ENCODE peak calls at places on chromosome 19, in four cellular contexts. One of them, this sample, is unnamed.

GRCh38 chr19:19464339-19465098 is 50.8 kb downstream of the TSSK6 start:
- DNase-seq in A549: no peak
- DNase-seq in endothelial cell of umbilical vein: peak
- DNase-seq in K562: no peak
- DNase-seq in this sample: no peak

GRCh38 chr19:45884682-45885555 is 1.0 kb downstream of the IRF2BP1 start:
- DNase-seq in A549: no peak
- DNase-seq in endothelial cell of umbilical vein: no peak
- DNase-seq in K562: peak
- DNase-seq in this sample: no peak

GRCh38 chr19:41821003-41821735 is 23.3 kb downstream of the LYPD4 start:
- DNase-seq in A549: peak
- DNase-seq in endothelial cell of umbilical vein: peak
- DNase-seq in K562: peak
- DNase-seq in this sample: peak

GRCh38 chr19:56217039-56217949 is 15.2 kb downstream of the ZSCAN5C start:
- DNase-seq in A549: no peak
- DNase-seq in endothelial cell of umbilical vein: peak
- DNase-seq in K562: no peak
- DNase-seq in this sample: no peak

GRCh38 chr19:3411636-3412035 is 45.3 kb downstream of the NFIC start:
- DNase-seq in A549: no peak
- DNase-seq in endothelial cell of umbilical vein: no peak
- DNase-seq in K562: peak
- DNase-seq in this sample: peak

GRCh38 chr19:13057147-13057572 is 45.5 kb downstream of the LYL1 start:
- DNase-seq in A549: no peak
- DNase-seq in endothelial cell of umbilical vein: peak
- DNase-seq in K562: no peak
- DNase-seq in this sample: peak

GRCh38 chr19:50902640-50903039 is 8.6 kb downstream of the KLK4 start:
- DNase-seq in A549: no peak
- DNase-seq in endothelial cell of umbilical vein: no peak
- DNase-seq in K562: no peak
- DNase-seq in this sample: no peak

GRCh38 chr19:18951721-18952281 is 10.8 kb upstream of the HOMER3 start:
- DNase-seq in A549: no peak
- DNase-seq in endothelial cell of umbilical vein: peak
- DNase-seq in K562: no peak
- DNase-seq in this sample: no peak

GRCh38 chr19:30696514-30696913 is 324.3 kb downstream of the ZNF536 start:
- DNase-seq in A549: peak
- DNase-seq in endothelial cell of umbilical vein: no peak
- DNase-seq in K562: peak
- DNase-seq in this sample: no peak

GRCh38 chr19:40416918-40417713 is 3.9 kb upstream of the PRX start:
- DNase-seq in A549: no peak
- DNase-seq in endothelial cell of umbilical vein: no peak
- DNase-seq in K562: peak
- DNase-seq in this sample: peak

GRCh38 chr19:28148554-28148953 is 1064.4 kb downstream of the UQCRFS1 start:
- DNase-seq in A549: no peak
- DNase-seq in endothelial cell of umbilical vein: no peak
- DNase-seq in K562: no peak
- DNase-seq in this sample: no peak

GRCh38 chr19:3608750-3609322 is 2.2 kb upstream of the TBXA2R start:
- DNase-seq in A549: no peak
- DNase-seq in endothelial cell of umbilical vein: peak
- DNase-seq in K562: peak
- DNase-seq in this sample: no peak

GRCh38 chr19:45640849-45641273 is 1.7 kb upstream of the EML2 start:
- DNase-seq in A549: no peak
- DNase-seq in endothelial cell of umbilical vein: no peak
- DNase-seq in K562: peak
- DNase-seq in this sample: peak

GRCh38 chr19:49591731-49592485 is 926 bp downstream of the PRR12 start:
- DNase-seq in A549: peak
- DNase-seq in endothelial cell of umbilical vein: peak
- DNase-seq in K562: peak
- DNase-seq in this sample: no peak

GRCh38 chr19:50944795-50945194 is 8.0 kb downstream of the KLK5 start:
- DNase-seq in A549: no peak
- DNase-seq in endothelial cell of umbilical vein: no peak
- DNase-seq in K562: no peak
- DNase-seq in this sample: no peak

GRCh38 chr19:33241530-33242101 is 16.0 kb upstream of the SLC7A10 start:
- DNase-seq in A549: no peak
- DNase-seq in endothelial cell of umbilical vein: peak
- DNase-seq in K562: peak
- DNase-seq in this sample: no peak

GRCh38 chr19:30330266-30330665 is 41.9 kb upstream of the ZNF536 start:
- DNase-seq in A549: no peak
- DNase-seq in endothelial cell of umbilical vein: no peak
- DNase-seq in K562: no peak
- DNase-seq in this sample: no peak

DNA sequence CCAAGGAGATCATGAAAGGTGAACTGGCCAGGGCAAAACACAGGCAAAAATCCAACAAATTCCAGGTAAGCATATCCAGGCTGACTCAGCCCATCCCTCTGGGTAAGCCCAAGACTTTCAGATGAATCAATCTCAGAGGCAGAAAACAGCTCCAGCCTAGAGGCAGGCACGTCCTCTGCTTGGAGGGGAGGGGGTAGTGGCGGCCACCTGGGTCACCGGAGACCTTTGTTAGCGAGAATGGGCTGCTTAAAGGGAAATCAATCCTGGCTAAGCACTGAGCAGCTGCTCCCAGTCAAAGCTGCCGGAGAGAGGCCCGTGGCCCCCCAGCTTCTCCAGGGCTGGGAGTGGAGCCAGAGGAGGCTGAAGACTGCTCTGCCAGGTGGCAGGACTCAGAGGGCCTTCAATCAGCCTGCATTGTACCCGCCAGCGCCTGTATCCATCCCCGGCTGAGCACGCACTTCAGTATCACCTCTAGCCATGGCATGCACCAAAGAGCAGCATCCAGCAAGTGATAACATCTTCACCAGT is 48.2 kb downstream of the PIN1 start:
- DNase-seq in A549: no peak
- DNase-seq in endothelial cell of umbilical vein: no peak
- DNase-seq in K562: no peak
- DNase-seq in this sample: no peak
- TF ChIP-seq MYC in A549: no peak
- TF ChIP-seq MYC in endothelial cell of umbilical vein: no peak
- TF ChIP-seq MYC in K562: no peak
- TF ChIP-seq MYC in this sample: no peak

GRCh38 chr19:750640-751423 is at the start of gene MISP:
- DNase-seq in A549: peak
- DNase-seq in endothelial cell of umbilical vein: no peak
- DNase-seq in K562: peak
- DNase-seq in this sample: no peak

GRCh38 chr19:749811-750210 is 1.1 kb upstream of the MISP start:
- DNase-seq in A549: no peak
- DNase-seq in endothelial cell of umbilical vein: no peak
- DNase-seq in K562: no peak
- DNase-seq in this sample: no peak

GRCh38 chr19:754530-754929 is 3.6 kb downstream of the MISP start:
- DNase-seq in A549: no peak
- DNase-seq in endothelial cell of umbilical vein: no peak
- DNase-seq in K562: no peak
- DNase-seq in this sample: no peak

GRCh38 chr19:752652-753517 is 2.0 kb downstream of the MISP start:
- DNase-seq in A549: peak
- DNase-seq in endothelial cell of umbilical vein: no peak
- DNase-seq in K562: no peak
- DNase-seq in this sample: peak

GRCh38 chr19:751501-752341 is 809 bp downstream of the MISP start:
- DNase-seq in A549: peak
- DNase-seq in endothelial cell of umbilical vein: no peak
- DNase-seq in K562: peak
- DNase-seq in this sample: peak
- TF ChIP-seq JUN in A549: peak
- TF ChIP-seq JUN in endothelial cell of umbilical vein: no peak
- TF ChIP-seq JUN in K562: no peak
- TF ChIP-seq JUN in this sample: no peak

GRCh38 chr19:16628984-16629691 is 1.1 kb upstream of the MED26 start:
- DNase-seq in A549: no peak
- DNase-seq in endothelial cell of umbilical vein: peak
- DNase-seq in K562: no peak
- DNase-seq in this sample: no peak

GRCh38 chr19:16627928-16628182 is 149 bp downstream of the MED26 start:
- DNase-seq in A549: no peak
- DNase-seq in endothelial cell of umbilical vein: no peak
- DNase-seq in K562: no peak
- DNase-seq in this sample: no peak

GRCh38 chr19:16626796-16627193 is 1.2 kb downstream of the MED26 start:
- DNase-seq in A549: no peak
- DNase-seq in endothelial cell of umbilical vein: no peak
- DNase-seq in K562: no peak
- DNase-seq in this sample: no peak

GRCh38 chr19:16628183-16628983 is at the start of gene MED26:
- DNase-seq in A549: peak
- DNase-seq in endothelial cell of umbilical vein: peak
- DNase-seq in K562: peak
- DNase-seq in this sample: peak

DNA sequence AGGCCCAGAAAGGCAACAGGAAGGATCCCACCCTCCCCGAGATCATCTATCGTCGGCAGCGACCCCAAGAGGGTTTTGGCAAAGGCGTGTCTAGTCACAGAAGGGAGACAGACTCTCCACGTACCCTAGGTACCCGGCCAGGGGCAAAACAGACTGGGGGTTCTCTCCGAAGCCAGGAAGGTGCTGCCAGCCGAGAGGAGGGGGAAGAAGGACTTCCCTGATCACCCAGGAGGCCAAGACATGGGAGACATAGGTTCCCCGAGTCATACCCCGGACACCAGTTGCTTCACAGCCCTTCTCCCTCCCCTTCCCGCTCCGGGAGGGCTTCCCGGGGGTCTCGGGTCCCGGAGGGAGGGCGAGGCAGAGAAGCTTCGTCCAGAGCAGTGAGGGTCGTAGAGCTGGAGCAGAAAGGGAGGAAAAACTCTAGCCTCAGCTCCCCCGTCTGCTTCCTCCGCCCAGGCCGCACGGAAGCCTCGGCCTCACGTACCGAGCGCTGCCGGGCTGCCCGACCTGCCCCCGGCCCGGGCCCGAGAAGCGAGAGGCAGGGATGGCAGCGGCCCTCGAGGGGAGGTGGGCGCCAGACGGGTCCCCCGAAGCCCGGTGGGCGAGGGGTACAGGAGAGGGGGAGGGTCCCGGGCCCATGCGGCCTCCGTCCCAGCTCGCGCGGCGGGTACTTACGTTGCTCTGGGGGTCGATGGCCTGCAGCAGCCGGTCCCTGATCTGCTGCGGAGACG is 643 bp downstream of the MED26 start:
- DNase-seq in A549: peak
- DNase-seq in endothelial cell of umbilical vein: peak
- DNase-seq in K562: no peak
- DNase-seq in this sample: peak
- TF ChIP-seq MYC in A549: no peak
- TF ChIP-seq MYC in endothelial cell of umbilical vein: no peak
- TF ChIP-seq MYC in K562: no peak
- TF ChIP-seq MYC in this sample: no peak

DNA sequence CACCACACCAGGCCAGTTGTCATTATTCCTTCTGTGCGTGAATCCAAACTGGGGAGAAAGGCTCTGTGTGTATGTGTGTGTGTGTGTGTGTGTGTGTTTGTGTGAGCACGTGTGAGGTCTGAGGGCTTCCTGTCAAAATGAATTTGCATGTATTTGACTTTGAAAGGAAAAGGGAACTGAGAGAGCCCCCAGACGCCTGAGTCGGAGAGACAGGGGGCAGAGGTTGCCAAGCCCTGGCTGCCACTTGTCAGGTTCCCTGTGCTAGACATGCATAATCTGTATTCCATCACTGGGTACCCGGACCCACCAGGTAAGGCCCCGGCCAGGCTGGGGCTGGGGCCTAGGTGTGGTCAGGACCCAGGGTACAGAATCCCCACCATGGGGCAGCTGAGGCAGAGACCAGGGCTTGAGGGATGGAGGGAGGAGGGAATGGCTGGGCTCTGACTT is at the start of gene CLEC17A:
- DNase-seq in A549: no peak
- DNase-seq in endothelial cell of umbilical vein: no peak
- DNase-seq in K562: no peak
- DNase-seq in this sample: no peak
- TF ChIP-seq JUN in A549: no peak
- TF ChIP-seq JUN in endothelial cell of umbilical vein: no peak
- TF ChIP-seq JUN in K562: no peak
- TF ChIP-seq JUN in this sample: no peak

DNA sequence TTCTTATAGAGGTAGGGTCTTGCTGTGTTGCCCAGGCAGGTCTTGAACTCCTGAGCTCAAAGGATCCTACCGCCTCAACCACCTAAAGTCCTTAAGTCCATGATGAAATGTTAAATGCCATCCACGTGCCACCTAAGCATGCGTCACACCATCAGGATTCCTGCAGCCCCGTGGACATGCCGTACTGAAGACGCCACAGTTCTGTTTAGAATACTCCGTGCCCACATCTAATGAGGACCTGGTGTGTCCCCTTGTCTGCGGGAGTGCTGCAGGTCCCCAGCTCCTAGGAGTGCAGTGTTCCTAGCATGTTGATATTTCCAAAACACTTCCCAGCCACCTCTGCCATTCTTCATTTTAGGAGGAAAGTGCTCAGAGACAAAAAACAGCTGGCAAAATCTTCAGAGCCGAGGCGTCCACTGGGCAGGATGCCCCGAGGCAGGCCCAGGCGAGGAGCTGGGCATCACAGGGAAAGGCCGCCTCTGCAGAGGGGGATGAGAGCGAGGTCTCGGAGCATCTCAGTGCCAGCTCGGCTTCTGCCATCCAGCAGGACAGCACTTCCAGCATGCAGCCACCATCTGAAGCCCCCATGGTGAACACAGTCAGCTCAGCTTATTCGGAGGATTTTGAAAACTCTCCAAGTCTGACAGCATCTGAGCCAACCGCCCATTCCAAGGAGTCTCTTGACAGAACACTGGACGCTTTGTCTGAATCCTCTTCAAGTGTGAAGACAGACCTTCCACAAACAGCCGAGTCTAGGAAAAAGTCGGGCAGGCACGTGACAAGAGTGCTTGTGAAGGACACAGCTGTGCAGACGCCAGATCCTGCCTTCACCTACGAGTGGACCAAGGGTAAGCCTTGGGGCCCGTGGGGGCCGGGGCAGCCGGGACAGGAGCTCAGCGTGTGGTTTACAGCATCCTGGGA is 13.2 kb downstream of the C19orf44 start:
- DNase-seq in A549: no peak
- DNase-seq in endothelial cell of umbilical vein: no peak
- DNase-seq in K562: no peak
- DNase-seq in this sample: no peak
- TF ChIP-seq MYC in A549: no peak
- TF ChIP-seq MYC in endothelial cell of umbilical vein: no peak
- TF ChIP-seq MYC in K562: no peak
- TF ChIP-seq MYC in this sample: no peak